ENCODE peak calls at places on chromosomes 5 and 9, in eight cellular contexts. S, I, M, V, Z, E, L and K are unnamed samples.

GRCh38 chr9:82302968-82303655 is 314.5 kb downstream of the SPATA31D1 start:
- DNase-seq in S (no peak), I (no peak), M (no peak), V (no peak), Z (no peak), E (no peak), L (no peak), K (no peak)

GRCh38 chr9:127741831-127742434 is 6.8 kb upstream of the TOR2A start:
- DNase-seq in S (peak), I (no peak), M (peak), V (peak), Z (no peak), E (no peak), L (no peak), K (no peak)

GRCh38 chr5:115457985-115458384 is 86.6 kb downstream of the FEM1C start:
- DNase-seq in S (peak), I (no peak), M (no peak), V (no peak), Z (peak), E (no peak), L (no peak), K (no peak)

GRCh38 chr9:71975833-71976232 is 64.4 kb downstream of the C9orf85 start:
- DNase-seq in S (no peak), I (no peak), M (no peak), V (no peak), Z (no peak), E (no peak), L (no peak), K (no peak)

GRCh38 chr5:135694906-135695305 is 116.1 kb upstream of the CXCL14 start:
- DNase-seq in S (no peak), I (no peak), M (no peak), V (no peak), Z (no peak), E (no peak), L (no peak), K (peak)

GRCh38 chr5:133932441-133933168 is 35.8 kb downstream of the C5orf15 start:
- DNase-seq in S (no peak), I (no peak), M (no peak), V (no peak), Z (no peak), E (peak), L (no peak), K (no peak)

GRCh38 chr5:136729901-136730355 is 364.6 kb upstream of the TRPC7 start:
- DNase-seq in S (no peak), I (no peak), M (no peak), V (no peak), Z (no peak), E (no peak), L (peak), K (no peak)

GRCh38 chr9:16068476-16068875 is 515.6 kb downstream of the CCDC171 start:
- DNase-seq in S (no peak), I (no peak), M (no peak), V (no peak), Z (no peak), E (no peak), L (no peak), K (no peak)

GRCh38 chr9:80554856-80555255 is 983.1 kb downstream of the TLE4 start:
- DNase-seq in S (no peak), I (no peak), M (no peak), V (no peak), Z (no peak), E (no peak), L (no peak), K (no peak)

GRCh38 chr5:96079075-96079474 is 117.4 kb upstream of the ELL2 start:
- DNase-seq in S (no peak), I (no peak), M (no peak), V (no peak), Z (no peak), E (no peak), L (peak), K (no peak)

GRCh38 chr9:90420714-90421513 is 221.7 kb downstream of the DIRAS2 start:
- DNase-seq in S (no peak), I (no peak), M (no peak), V (peak), Z (no peak), E (no peak), L (no peak), K (no peak)

GRCh38 chr9:95874303-95874988 is 1.0 kb upstream of the ERCC6L2 start:
- DNase-seq in S (no peak), I (peak), M (no peak), V (peak), Z (no peak), E (no peak), L (peak), K (no peak)

GRCh38 chr5:86894006-86894560 is 276.3 kb downstream of the COX7C start:
- DNase-seq in S (no peak), I (no peak), M (no peak), V (no peak), Z (no peak), E (no peak), L (no peak), K (no peak)

GRCh38 chr5:9621379-9621903 is 8.7 kb downstream of the TAS2R1 start:
- DNase-seq in S (no peak), I (no peak), M (no peak), V (no peak), Z (no peak), E (no peak), L (no peak), K (no peak)

GRCh38 chr9:9747787-9748186 is 865.0 kb downstream of the PTPRD start:
- DNase-seq in S (no peak), I (no peak), M (no peak), V (no peak), Z (no peak), E (no peak), L (no peak), K (no peak)

GRCh38 chr5:2991884-2992283 is 240.4 kb upstream of the IRX2 start:
- DNase-seq in S (no peak), I (no peak), M (no peak), V (no peak), Z (no peak), E (no peak), L (no peak), K (peak)

GRCh38 chr5:45507174-45507573 is 189.0 kb downstream of the HCN1 start:
- DNase-seq in S (no peak), I (peak), M (peak), V (peak), Z (peak), E (peak), L (no peak), K (no peak)

GRCh38 chr5:15693036-15693728 is 193.2 kb downstream of the FBXL7 start:
- DNase-seq in S (no peak), I (no peak), M (no peak), V (no peak), Z (no peak), E (no peak), L (no peak), K (no peak)

GRCh38 chr9:114588150-114588663 is 638 bp downstream of the ATP6V1G1 start:
- DNase-seq in S (no peak), I (no peak), M (no peak), V (peak), Z (no peak), E (no peak), L (no peak), K (no peak)

GRCh38 chr5:88555658-88556057 is 287.0 kb upstream of the TMEM161B start:
- DNase-seq in S (no peak), I (no peak), M (peak), V (peak), Z (no peak), E (peak), L (no peak), K (no peak)

GRCh38 chr9:115350548-115350947 is 232.6 kb upstream of the TNC start:
- DNase-seq in S (no peak), I (no peak), M (no peak), V (no peak), Z (no peak), E (no peak), L (no peak), K (no peak)

GRCh38 chr5:1125030-1125357 is 13.1 kb upstream of the SLC12A7 start:
- DNase-seq in S (no peak), I (no peak), M (no peak), V (no peak), Z (no peak), E (no peak), L (no peak), K (no peak)

GRCh38 chr9:19161257-19162025 is 34.1 kb upstream of the PLIN2 start:
- DNase-seq in S (no peak), I (no peak), M (no peak), V (no peak), Z (no peak), E (peak), L (peak), K (no peak)

GRCh38 chr5:115170128-115170923 is 618 bp upstream of the TRIM36 start:
- DNase-seq in S (peak), I (peak), M (peak), V (peak), Z (no peak), E (no peak), L (no peak), K (no peak)

GRCh38 chr5:664994-665360 is 28.2 kb downstream of the TPPP start:
- DNase-seq in S (no peak), I (no peak), M (no peak), V (no peak), Z (no peak), E (no peak), L (no peak), K (no peak)

GRCh38 chr5:61048534-61048933 is 103.5 kb downstream of the NDUFAF2 start:
- DNase-seq in S (no peak), I (no peak), M (no peak), V (no peak), Z (no peak), E (no peak), L (peak), K (no peak)

GRCh38 chr5:2135354-2135753 is 252.6 kb upstream of the IRX4 start:
- DNase-seq in S (no peak), I (no peak), M (no peak), V (no peak), Z (no peak), E (no peak), L (no peak), K (no peak)

GRCh38 chr5:178740181-178740557 is 9.7 kb upstream of the ZNF354A start:
- DNase-seq in S (no peak), I (no peak), M (no peak), V (no peak), Z (no peak), E (no peak), L (no peak), K (no peak)

GRCh38 chr5:19777363-19777762 is 210.6 kb downstream of the CDH18 start:
- DNase-seq in S (no peak), I (no peak), M (no peak), V (no peak), Z (no peak), E (no peak), L (no peak), K (no peak)

GRCh38 chr5:140141241-140141640 is 15.5 kb downstream of the IGIP start:
- DNase-seq in S (no peak), I (no peak), M (no peak), V (no peak), Z (no peak), E (no peak), L (no peak), K (peak)

GRCh38 chr9:111914749-111915424 is 18.3 kb downstream of the UGCG start:
- DNase-seq in S (no peak), I (peak), M (no peak), V (no peak), Z (no peak), E (no peak), L (no peak), K (no peak)

GRCh38 chr5:74493426-74493825 is 147.1 kb downstream of the ENC1 start:
- DNase-seq in S (no peak), I (no peak), M (no peak), V (no peak), Z (no peak), E (no peak), L (no peak), K (no peak)

GRCh38 chr9:133344071-133344470 is 3.9 kb downstream of the MED22 start:
- DNase-seq in S (peak), I (no peak), M (no peak), V (no peak), Z (no peak), E (no peak), L (no peak), K (no peak)

GRCh38 chr5:164237531-164237930 is 732.1 kb downstream of the MAT2B start:
- DNase-seq in S (no peak), I (no peak), M (no peak), V (no peak), Z (no peak), E (no peak), L (no peak), K (no peak)

GRCh38 chr5:126065061-126065460 is 358.1 kb upstream of the GRAMD2B start:
- DNase-seq in S (no peak), I (no peak), M (no peak), V (no peak), Z (no peak), E (no peak), L (no peak), K (no peak)

GRCh38 chr9:135126480-135127187 is 39.2 kb downstream of the OLFM1 start:
- DNase-seq in S (no peak), I (no peak), M (no peak), V (peak), Z (no peak), E (no peak), L (peak), K (no peak)

GRCh38 chr9:130931508-130932150 is 7.4 kb downstream of the FIBCD1 start:
- DNase-seq in S (no peak), I (no peak), M (no peak), V (no peak), Z (no peak), E (no peak), L (no peak), K (no peak)

GRCh38 chr9:136059851-136060670 is 35.0 kb downstream of the NACC2 start:
- DNase-seq in S (peak), I (no peak), M (no peak), V (no peak), Z (no peak), E (no peak), L (no peak), K (peak)

GRCh38 chr5:42636425-42636824 is 120.2 kb upstream of the CCDC152 start:
- DNase-seq in S (no peak), I (no peak), M (no peak), V (peak), Z (no peak), E (peak), L (no peak), K (no peak)